ENCODE peak calls at places on chromosomes 3 and 15, in eight cellular contexts. N is central memory CD4-positive, alpha-beta T cell; Q is T-helper 9 cell; E is activated naive CD4-positive, alpha-beta T cell; K is kidney glomerular epithelial cell; A is GM23338; X is GM04503; I is GM12892. J is an unnamed sample.

GRCh38 chr15:25230442-25230841 is 208.4 kb downstream of the UBE3A start:
- DNase-seq in X (no peak), K (no peak), A (no peak), Q (no peak), N (no peak), E (no peak), I (no peak), J (no peak)

GRCh38 chr15:59501531-59502113 is 63.6 kb downstream of the FAM81A start:
- DNase-seq in Q (no peak), K (peak; percentile 67), N (no peak), X (no peak), E (no peak), I (peak; percentile 36), A (peak; percentile 85), J (no peak)

GRCh38 chr3:53748512-53749271 is 97.5 kb downstream of the CHDH start:
- DNase-seq in X (no peak), N (no peak), I (peak; percentile 50), K (no peak), Q (no peak), A (peak; percentile 59), E (no peak), J (no peak)

GRCh38 chr3:41202834-41203345 is 3.6 kb downstream of the CTNNB1 start:
- DNase-seq in N (no peak), Q (no peak), K (peak; percentile 48), I (no peak), A (peak; percentile 50), E (no peak), X (no peak), J (no peak)

GRCh38 chr3:128080323-128080898 is 28.2 kb downstream of the SEC61A1 start:
- DNase-seq in Q (no peak), I (no peak), K (peak; percentile 76), A (no peak), X (peak; percentile 72), E (no peak), N (no peak), J (no peak)

GRCh38 chr15:80978685-80979084 is 10.9 kb downstream of the MESD start:
- DNase-seq in I (no peak), N (no peak), K (no peak), X (no peak), Q (no peak), A (no peak), E (no peak), J (no peak)

GRCh38 chr3:86410587-86410986 is 580.4 kb downstream of the VGLL3 start:
- DNase-seq in Q (no peak), N (no peak), A (peak; percentile 15), I (no peak), E (no peak), K (no peak), X (no peak), J (no peak)

GRCh38 chr15:80246425-80246894 is 5.6 kb downstream of the CTXND1 start:
- DNase-seq in X (no peak), I (no peak), A (no peak), K (no peak), Q (no peak), E (no peak), N (no peak), J (no peak)

GRCh38 chr3:134425943-134426342 is 51.7 kb upstream of the AMOTL2 start:
- DNase-seq in I (no peak), X (no peak), Q (no peak), K (no peak), E (no peak), A (no peak), N (no peak), J (no peak)

GRCh38 chr15:89912674-89913396 is at the start of gene ARPIN:
- DNase-seq in E (no peak), A (peak; percentile 83), X (no peak), N (no peak), I (no peak), K (no peak), Q (no peak), J (no peak)

GRCh38 chr3:161026612-161027217 is 78.4 kb downstream of the B3GALNT1 start:
- DNase-seq in E (no peak), Q (no peak), N (no peak), A (no peak), X (no peak), I (no peak), K (no peak), J (no peak)

GRCh38 chr3:8987673-8988655 is 24.7 kb upstream of the RAD18 start:
- DNase-seq in E (peak; percentile 6), A (peak; percentile 91), Q (peak; percentile 27), K (peak; percentile 46), N (peak; percentile 40), I (peak; percentile 66), X (no peak), J (no peak)

GRCh38 chr3:158911586-158911985 is 109.7 kb downstream of the MFSD1 start:
- DNase-seq in A (no peak), N (no peak), Q (no peak), I (no peak), E (no peak), X (no peak), K (no peak), J (no peak)

GRCh38 chr3:45976191-45977091 is 19.2 kb downstream of the FYCO1 start:
- DNase-seq in N (peak; percentile 66), I (no peak), E (no peak), Q (no peak), K (no peak), X (no peak), A (no peak), J (peak; percentile 71)

GRCh38 chr3:44058022-44058867 is 183.4 kb upstream of the TOPAZ1 start:
- DNase-seq in N (no peak), A (peak; percentile 8), I (peak; percentile 61), K (peak; percentile 62), E (no peak), X (no peak), Q (no peak), J (no peak)

J was measured in CD8-positive, alpha-beta memory T cell.